ENCODE peak calls at places on chromosome 2, in ten cellular contexts. One of them, this sample, is unnamed.

GRCh38 chr2:193824474-193824873 is 1629.7 kb upstream of the TMEFF2 start:
- DNase-seq in body of pancreas: no peak
- DNase-seq in tibial nerve: no peak
- DNase-seq in gastrocnemius medialis: no peak
- DNase-seq in prostate gland: no peak
- DNase-seq in K562: no peak
- DNase-seq in IMR-90: no peak
- DNase-seq in Peyer's patch: no peak
- DNase-seq in ovary: no peak
- DNase-seq in HCT116: peak; percentile 61
- DNase-seq in this sample: no peak

GRCh38 chr2:233480490-233481202 is 85.9 kb downstream of the USP40 start:
- DNase-seq in body of pancreas: no peak
- DNase-seq in tibial nerve: no peak
- DNase-seq in gastrocnemius medialis: peak; percentile 94
- DNase-seq in prostate gland: peak; percentile 84
- DNase-seq in K562: no peak
- DNase-seq in IMR-90: no peak
- DNase-seq in Peyer's patch: peak; percentile 64
- DNase-seq in ovary: no peak
- DNase-seq in HCT116: no peak
- DNase-seq in this sample: no peak

GRCh38 chr2:127358044-127358443 is 29.7 kb downstream of the MAP3K2 start:
- DNase-seq in body of pancreas: no peak
- DNase-seq in tibial nerve: no peak
- DNase-seq in gastrocnemius medialis: no peak
- DNase-seq in prostate gland: no peak
- DNase-seq in K562: no peak
- DNase-seq in IMR-90: peak; percentile 14
- DNase-seq in Peyer's patch: no peak
- DNase-seq in ovary: no peak
- DNase-seq in HCT116: no peak
- DNase-seq in this sample: no peak

GRCh38 chr2:47651296-47651695 is 131.6 kb upstream of the MSH6 start:
- DNase-seq in body of pancreas: peak; percentile 79
- DNase-seq in tibial nerve: no peak
- DNase-seq in gastrocnemius medialis: no peak
- DNase-seq in prostate gland: no peak
- DNase-seq in K562: no peak
- DNase-seq in IMR-90: no peak
- DNase-seq in Peyer's patch: no peak
- DNase-seq in ovary: no peak
- DNase-seq in HCT116: no peak
- DNase-seq in this sample: no peak

GRCh38 chr2:11079131-11079824 is 76.0 kb upstream of the SLC66A3 start:
- DNase-seq in body of pancreas: no peak
- DNase-seq in tibial nerve: no peak
- DNase-seq in gastrocnemius medialis: no peak
- DNase-seq in prostate gland: no peak
- DNase-seq in K562: no peak
- DNase-seq in IMR-90: no peak
- DNase-seq in Peyer's patch: no peak
- DNase-seq in ovary: no peak
- DNase-seq in HCT116: no peak
- DNase-seq in this sample: no peak

GRCh38 chr2:144944506-144945230 is 424.7 kb upstream of the ZEB2 start:
- DNase-seq in body of pancreas: no peak
- DNase-seq in tibial nerve: no peak
- DNase-seq in gastrocnemius medialis: no peak
- DNase-seq in prostate gland: no peak
- DNase-seq in K562: no peak
- DNase-seq in IMR-90: peak; percentile 56
- DNase-seq in Peyer's patch: no peak
- DNase-seq in ovary: no peak
- DNase-seq in HCT116: no peak
- DNase-seq in this sample: no peak

GRCh38 chr2:205972113-205972512 is 113.9 kb downstream of the INO80D start:
- DNase-seq in body of pancreas: peak; percentile 73
- DNase-seq in tibial nerve: no peak
- DNase-seq in gastrocnemius medialis: no peak
- DNase-seq in prostate gland: peak; percentile 82
- DNase-seq in K562: no peak
- DNase-seq in IMR-90: no peak
- DNase-seq in Peyer's patch: no peak
- DNase-seq in ovary: no peak
- DNase-seq in HCT116: no peak
- DNase-seq in this sample: peak; percentile 85

GRCh38 chr2:147364597-147364996 is 480.2 kb upstream of the ACVR2A start:
- DNase-seq in body of pancreas: no peak
- DNase-seq in tibial nerve: no peak
- DNase-seq in gastrocnemius medialis: no peak
- DNase-seq in prostate gland: no peak
- DNase-seq in K562: no peak
- DNase-seq in IMR-90: no peak
- DNase-seq in Peyer's patch: no peak
- DNase-seq in ovary: no peak
- DNase-seq in HCT116: no peak
- DNase-seq in this sample: no peak

GRCh38 chr2:66888791-66889631 is 454.1 kb downstream of the MEIS1 start:
- DNase-seq in body of pancreas: no peak
- DNase-seq in tibial nerve: no peak
- DNase-seq in gastrocnemius medialis: peak; percentile 31
- DNase-seq in prostate gland: peak; percentile 12
- DNase-seq in K562: no peak
- DNase-seq in IMR-90: peak; percentile 100
- DNase-seq in Peyer's patch: no peak
- DNase-seq in ovary: no peak
- DNase-seq in HCT116: no peak
- DNase-seq in this sample: no peak

GRCh38 chr2:212892193-212892592 is 259.2 kb downstream of the IKZF2 start:
- DNase-seq in body of pancreas: peak; percentile 13
- DNase-seq in tibial nerve: peak; percentile 7
- DNase-seq in gastrocnemius medialis: no peak
- DNase-seq in prostate gland: no peak
- DNase-seq in K562: peak; percentile 2
- DNase-seq in IMR-90: peak; percentile 64
- DNase-seq in Peyer's patch: no peak
- DNase-seq in ovary: no peak
- DNase-seq in HCT116: peak; percentile 55
- DNase-seq in this sample: no peak

DNA sequence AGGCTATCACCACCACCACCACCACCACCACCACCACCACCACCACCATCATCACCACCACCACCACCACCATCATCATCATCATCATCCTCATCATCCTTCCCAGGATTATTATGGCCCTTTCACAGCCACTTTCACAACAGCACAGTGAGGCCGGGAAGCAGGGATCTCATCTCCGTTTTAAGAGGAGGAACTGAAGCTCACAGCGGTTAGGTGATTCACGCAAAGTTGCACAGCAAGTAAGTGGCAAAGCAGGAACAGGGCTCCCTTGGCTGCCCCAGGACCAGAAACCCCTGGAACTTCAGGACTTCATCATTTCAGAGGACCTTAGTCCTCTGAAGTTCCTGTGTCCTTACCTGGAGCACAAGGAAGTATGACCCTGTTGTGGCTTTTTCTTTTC is 26.8 kb downstream of the MRPL35 start:
- DNase-seq in body of pancreas: no peak
- DNase-seq in tibial nerve: no peak
- DNase-seq in gastrocnemius medialis: no peak
- DNase-seq in prostate gland: no peak
- DNase-seq in K562: no peak
- DNase-seq in IMR-90: no peak
- DNase-seq in Peyer's patch: no peak
- DNase-seq in ovary: no peak
- DNase-seq in HCT116: no peak
- DNase-seq in this sample: no peak
- H3K27ac ChIP-seq in body of pancreas: no peak overlapping the region
- H3K27ac ChIP-seq in tibial nerve: peak overlapping the region; percentile 53
- H3K27ac ChIP-seq in gastrocnemius medialis: peak overlapping the region; percentile 68
- H3K27ac ChIP-seq in prostate gland: no peak overlapping the region
- H3K27ac ChIP-seq in K562: no peak overlapping the region
- H3K27ac ChIP-seq in IMR-90: no peak overlapping the region
- H3K27ac ChIP-seq in Peyer's patch: peak overlapping the region; percentile 76
- H3K27ac ChIP-seq in ovary: no peak overlapping the region
- H3K27ac ChIP-seq in HCT116: no peak overlapping the region
- H3K27ac ChIP-seq in this sample: no peak overlapping the region

GRCh38 chr2:211205841-211206240 is 649.4 kb downstream of the CPS1 start:
- DNase-seq in body of pancreas: no peak
- DNase-seq in tibial nerve: no peak
- DNase-seq in gastrocnemius medialis: no peak
- DNase-seq in prostate gland: no peak
- DNase-seq in K562: no peak
- DNase-seq in IMR-90: no peak
- DNase-seq in Peyer's patch: no peak
- DNase-seq in ovary: no peak
- DNase-seq in HCT116: no peak
- DNase-seq in this sample: no peak

GRCh38 chr2:211205358-211205757 is 649.0 kb downstream of the CPS1 start:
- DNase-seq in body of pancreas: no peak
- DNase-seq in tibial nerve: no peak
- DNase-seq in gastrocnemius medialis: no peak
- DNase-seq in prostate gland: no peak
- DNase-seq in K562: no peak
- DNase-seq in IMR-90: no peak
- DNase-seq in Peyer's patch: no peak
- DNase-seq in ovary: no peak
- DNase-seq in HCT116: no peak
- DNase-seq in this sample: no peak

GRCh38 chr2:211204456-211204855 is 648.1 kb downstream of the CPS1 start:
- DNase-seq in body of pancreas: no peak
- DNase-seq in tibial nerve: no peak
- DNase-seq in gastrocnemius medialis: no peak
- DNase-seq in prostate gland: no peak
- DNase-seq in K562: no peak
- DNase-seq in IMR-90: no peak
- DNase-seq in Peyer's patch: no peak
- DNase-seq in ovary: no peak
- DNase-seq in HCT116: no peak
- DNase-seq in this sample: no peak

GRCh38 chr2:211203986-211204385 is 647.6 kb downstream of the CPS1 start:
- DNase-seq in body of pancreas: no peak
- DNase-seq in tibial nerve: no peak
- DNase-seq in gastrocnemius medialis: no peak
- DNase-seq in prostate gland: no peak
- DNase-seq in K562: no peak
- DNase-seq in IMR-90: no peak
- DNase-seq in Peyer's patch: no peak
- DNase-seq in ovary: no peak
- DNase-seq in HCT116: no peak
- DNase-seq in this sample: no peak
- H3K27me3 ChIP-seq in body of pancreas: no peaks in the 10 kb centered on the region
- H3K27me3 ChIP-seq in tibial nerve: no peaks in the 10 kb centered on the region
- H3K27me3 ChIP-seq in gastrocnemius medialis: no peaks in the 10 kb centered on the region
- H3K27me3 ChIP-seq in prostate gland: no peaks in the 10 kb centered on the region
- H3K27me3 ChIP-seq in K562: no peaks in the 10 kb centered on the region
- H3K27me3 ChIP-seq in IMR-90: no peaks in the 10 kb centered on the region
- H3K27me3 ChIP-seq in Peyer's patch: no peaks in the 10 kb centered on the region
- H3K27me3 ChIP-seq in ovary: no peaks in the 10 kb centered on the region
- H3K27me3 ChIP-seq in HCT116: no peaks in the 10 kb centered on the region
- H3K27me3 ChIP-seq in this sample: no peaks in the 10 kb centered on the region

GRCh38 chr2:42909966-42910365 is 117.6 kb upstream of the HAAO start:
- DNase-seq in body of pancreas: no peak
- DNase-seq in tibial nerve: no peak
- DNase-seq in gastrocnemius medialis: no peak
- DNase-seq in prostate gland: no peak
- DNase-seq in K562: no peak
- DNase-seq in IMR-90: no peak
- DNase-seq in Peyer's patch: no peak
- DNase-seq in ovary: no peak
- DNase-seq in HCT116: no peak
- DNase-seq in this sample: no peak

GRCh38 chr2:42907835-42908234 is 115.5 kb upstream of the HAAO start:
- DNase-seq in body of pancreas: no peak
- DNase-seq in tibial nerve: no peak
- DNase-seq in gastrocnemius medialis: no peak
- DNase-seq in prostate gland: no peak
- DNase-seq in K562: no peak
- DNase-seq in IMR-90: no peak
- DNase-seq in Peyer's patch: no peak
- DNase-seq in ovary: no peak
- DNase-seq in HCT116: no peak
- DNase-seq in this sample: no peak

GRCh38 chr2:42910657-42911405 is 118.4 kb upstream of the HAAO start:
- DNase-seq in body of pancreas: peak; percentile 48
- DNase-seq in tibial nerve: no peak
- DNase-seq in gastrocnemius medialis: no peak
- DNase-seq in prostate gland: peak; percentile 46
- DNase-seq in K562: no peak
- DNase-seq in IMR-90: no peak
- DNase-seq in Peyer's patch: no peak
- DNase-seq in ovary: no peak
- DNase-seq in HCT116: no peak
- DNase-seq in this sample: no peak

GRCh38 chr2:42906557-42907380 is 114.4 kb upstream of the HAAO start:
- DNase-seq in body of pancreas: no peak
- DNase-seq in tibial nerve: peak; percentile 59
- DNase-seq in gastrocnemius medialis: no peak
- DNase-seq in prostate gland: no peak
- DNase-seq in K562: peak; percentile 50
- DNase-seq in IMR-90: peak; percentile 27
- DNase-seq in Peyer's patch: peak; percentile 63
- DNase-seq in ovary: peak; percentile 82
- DNase-seq in HCT116: no peak
- DNase-seq in this sample: no peak

DNA sequence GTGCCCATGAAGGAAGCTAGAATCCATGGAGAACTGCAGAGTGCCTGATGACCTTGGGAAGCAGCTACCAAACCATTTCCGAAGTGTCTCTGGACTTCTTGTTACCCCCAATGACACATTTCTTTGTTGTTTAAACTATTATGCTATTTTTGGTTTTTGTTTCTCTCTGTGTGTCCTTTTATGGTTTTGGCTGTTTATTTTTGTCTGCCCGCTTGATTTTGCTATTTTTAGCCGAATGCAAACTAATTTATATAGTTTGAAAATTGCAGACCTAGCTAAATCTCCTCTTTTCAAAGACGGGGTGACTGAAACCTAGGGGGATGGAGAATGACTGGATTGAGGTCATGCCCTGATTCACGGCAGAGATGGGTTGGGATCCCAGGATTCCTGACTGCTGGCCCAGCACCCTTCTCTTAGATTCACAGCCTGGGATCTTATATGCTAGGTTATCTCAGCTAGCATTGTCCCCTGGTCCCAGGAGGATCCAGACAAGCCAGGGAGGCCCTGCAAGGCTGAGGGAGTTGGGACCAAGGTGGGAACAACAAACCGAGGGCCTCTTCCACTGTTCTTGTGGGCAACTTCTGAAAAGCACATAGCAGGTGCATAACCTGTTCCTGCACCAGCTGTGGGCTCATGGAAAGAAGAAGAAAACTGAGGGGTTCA is 116.3 kb upstream of the HAAO start:
- DNase-seq in body of pancreas: no peak
- DNase-seq in tibial nerve: no peak
- DNase-seq in gastrocnemius medialis: no peak
- DNase-seq in prostate gland: no peak
- DNase-seq in K562: no peak
- DNase-seq in IMR-90: peak; percentile 27
- DNase-seq in Peyer's patch: no peak
- DNase-seq in ovary: no peak
- DNase-seq in HCT116: no peak
- DNase-seq in this sample: no peak
- TF ChIP-seq POLR2A in body of pancreas: no peak
- TF ChIP-seq POLR2A in tibial nerve: no peak
- TF ChIP-seq POLR2A in gastrocnemius medialis: no peak
- TF ChIP-seq POLR2A in prostate gland: no peak
- TF ChIP-seq POLR2A in K562: no peak
- TF ChIP-seq POLR2A in IMR-90: no peak
- TF ChIP-seq POLR2A in Peyer's patch: no peak
- TF ChIP-seq POLR2A in ovary: no peak
- TF ChIP-seq POLR2A in HCT116: no peak
- TF ChIP-seq POLR2A in this sample: no peak

GRCh38 chr2:86622409-86622877 is 1.2 kb downstream of the RNF103 start:
- DNase-seq in body of pancreas: peak; percentile 45
- DNase-seq in tibial nerve: peak; percentile 37
- DNase-seq in gastrocnemius medialis: peak; percentile 44
- DNase-seq in prostate gland: peak; percentile 28
- DNase-seq in K562: peak; percentile 30
- DNase-seq in IMR-90: peak; percentile 10
- DNase-seq in Peyer's patch: peak; percentile 63
- DNase-seq in ovary: peak; percentile 45
- DNase-seq in HCT116: no peak
- DNase-seq in this sample: no peak
- H3K27ac ChIP-seq in body of pancreas: peak overlapping the region; percentile 99
- H3K27ac ChIP-seq in tibial nerve: peak overlapping the region; percentile 99
- H3K27ac ChIP-seq in gastrocnemius medialis: peak overlapping the region; percentile 96
- H3K27ac ChIP-seq in prostate gland: peak overlapping the region; percentile 98
- H3K27ac ChIP-seq in K562: peak overlapping the region; percentile 85
- H3K27ac ChIP-seq in IMR-90: peak overlapping the region; percentile 64
- H3K27ac ChIP-seq in Peyer's patch: peak overlapping the region; percentile 99
- H3K27ac ChIP-seq in ovary: peak overlapping the region; percentile 98
- H3K27ac ChIP-seq in HCT116: peak overlapping the region; percentile 90
- H3K27ac ChIP-seq in this sample: peak overlapping the region; percentile 98